ENCODE peak calls at places on chromosomes 11 and 22, in six cellular contexts. F, C, I, H, P and Q are unnamed samples.

GRCh38 chr11:10502770-10503169 is 38.2 kb downstream of the RNF141 start:
- DNase-seq in F (no peak), C (no peak), I (no peak), H (no peak), P (no peak), Q (no peak)

GRCh38 chr11:12963789-12964536 is 45.2 kb upstream of the RASSF10 start:
- DNase-seq in F (peak), C (peak), I (peak), H (no peak), P (no peak), Q (no peak)

GRCh38 chr22:36998620-36999351 is 20.5 kb downstream of the TST start:
- DNase-seq in F (no peak), C (no peak), I (no peak), H (no peak), P (no peak), Q (no peak)

GRCh38 chr11:126135182-126136176 is 72.8 kb upstream of the CDON start:
- DNase-seq in F (no peak), C (no peak), I (no peak), H (no peak), P (no peak), Q (no peak)

GRCh38 chr22:42528591-42529307 is 9.2 kb upstream of the RRP7A start:
- DNase-seq in F (no peak), C (no peak), I (no peak), H (no peak), P (no peak), Q (no peak)

GRCh38 chr22:19430890-19431541 is 517 bp downstream of the HIRA start:
- DNase-seq in F (peak), C (peak), I (peak), H (peak), P (no peak), Q (no peak)

GRCh38 chr11:6353367-6353987 is 33.2 kb upstream of the CAVIN3 start:
- DNase-seq in F (peak), C (peak), I (peak), H (no peak), P (peak), Q (no peak)

GRCh38 chr11:130523609-130524008 is 75.2 kb downstream of the ADAMTS15 start:
- DNase-seq in F (peak), C (peak), I (no peak), H (no peak), P (peak), Q (peak)

GRCh38 chr11:112012877-112013276 is 12.3 kb upstream of the DLAT start:
- DNase-seq in F (peak), C (peak), I (no peak), H (no peak), P (peak), Q (no peak)

GRCh38 chr11:121241300-121242176 is 51.0 kb upstream of the SC5D start:
- DNase-seq in F (no peak), C (no peak), I (peak), H (peak), P (no peak), Q (no peak)

GRCh38 chr22:38712496-38713207 is 6.9 kb downstream of the GTPBP1 start:
- DNase-seq in F (no peak), C (no peak), I (peak), H (no peak), P (no peak), Q (no peak)

DNA sequence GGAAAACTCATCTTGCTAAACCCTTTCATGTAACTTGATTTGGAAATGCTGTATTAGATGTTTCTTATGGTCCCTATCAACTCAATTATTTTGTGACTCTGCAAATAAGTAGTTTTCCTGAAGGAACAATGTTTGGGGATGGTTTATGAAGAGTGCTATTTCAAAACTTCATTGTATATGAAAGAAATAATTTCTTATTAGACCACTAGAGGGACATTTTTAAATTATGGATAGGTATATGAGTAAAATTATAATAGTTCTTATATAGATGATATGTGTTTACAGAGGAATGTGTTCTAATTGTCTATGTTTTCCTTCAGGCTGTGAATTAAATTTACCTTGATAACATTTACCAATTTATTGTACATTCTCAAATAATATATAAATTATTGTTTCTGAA is 509.4 kb upstream of the RAG2 start:
- DNase-seq in F (no peak), C (no peak), I (no peak), H (no peak), P (no peak), Q (no peak)
- TF ChIP-seq CTCF in F (no peak), C (peak), I (no peak), H (no peak), P (no peak), Q (no peak)

GRCh38 chr11:48018561-48019229 is 38.3 kb downstream of the PTPRJ start:
- DNase-seq in F (peak), C (no peak), I (peak), H (no peak), P (no peak), Q (no peak)

GRCh38 chr11:48019597-48019996 is 39.2 kb downstream of the PTPRJ start:
- DNase-seq in F (no peak), C (no peak), I (no peak), H (no peak), P (no peak), Q (no peak)

GRCh38 chr11:48020092-48020755 is 39.9 kb downstream of the PTPRJ start:
- DNase-seq in F (no peak), C (no peak), I (no peak), H (no peak), P (no peak), Q (no peak)

GRCh38 chr11:48017105-48017874 is 36.9 kb downstream of the PTPRJ start:
- DNase-seq in F (no peak), C (no peak), I (no peak), H (no peak), P (no peak), Q (no peak)

GRCh38 chr11:48019230-48019584 is 38.8 kb downstream of the PTPRJ start:
- DNase-seq in F (peak), C (peak), I (peak), H (no peak), P (no peak), Q (no peak)
- H3K4me3 ChIP-seq in F (no peak), C (no peak), I (peak), H (no peak), P (no peak), Q (no peak)

GRCh38 chr22:24090581-24090980 is 79.5 kb downstream of the CABIN1 start:
- DNase-seq in F (no peak), C (no peak), I (no peak), H (no peak), P (no peak), Q (no peak)

GRCh38 chr22:24086310-24086709 is 75.2 kb downstream of the CABIN1 start:
- DNase-seq in F (no peak), C (no peak), I (no peak), H (no peak), P (no peak), Q (no peak)

GRCh38 chr22:24089951-24090350 is 78.8 kb downstream of the CABIN1 start:
- DNase-seq in F (no peak), C (no peak), I (no peak), H (no peak), P (no peak), Q (no peak)

GRCh38 chr22:24087071-24087795 is 76.1 kb downstream of the CABIN1 start:
- DNase-seq in F (no peak), C (no peak), I (no peak), H (no peak), P (no peak), Q (no peak)

DNA sequence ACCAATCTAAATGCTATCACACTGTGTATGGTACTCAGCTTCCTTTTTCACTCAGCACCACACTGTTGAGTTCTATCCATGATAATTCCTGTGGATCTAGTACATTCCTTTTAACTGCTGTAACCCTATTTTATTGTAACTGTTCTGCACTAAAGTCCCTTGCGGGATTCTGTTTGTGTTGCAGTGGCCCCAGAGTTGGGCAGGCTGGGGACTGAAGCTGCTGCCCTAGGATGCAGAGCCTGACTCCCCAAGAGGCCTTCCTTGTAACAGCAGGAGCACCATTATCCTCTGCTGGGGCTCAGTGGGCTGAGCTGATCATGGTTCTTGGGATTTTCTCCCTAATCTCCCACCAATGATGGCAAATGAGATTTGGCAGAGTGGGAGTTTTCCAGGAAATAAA is 77.7 kb downstream of the CABIN1 start:
- DNase-seq in F (peak), C (peak), I (peak), H (no peak), P (no peak), Q (no peak)
- TF ChIP-seq CTCF in F (peak), C (no peak), I (no peak), H (no peak), P (no peak), Q (no peak)

DNA sequence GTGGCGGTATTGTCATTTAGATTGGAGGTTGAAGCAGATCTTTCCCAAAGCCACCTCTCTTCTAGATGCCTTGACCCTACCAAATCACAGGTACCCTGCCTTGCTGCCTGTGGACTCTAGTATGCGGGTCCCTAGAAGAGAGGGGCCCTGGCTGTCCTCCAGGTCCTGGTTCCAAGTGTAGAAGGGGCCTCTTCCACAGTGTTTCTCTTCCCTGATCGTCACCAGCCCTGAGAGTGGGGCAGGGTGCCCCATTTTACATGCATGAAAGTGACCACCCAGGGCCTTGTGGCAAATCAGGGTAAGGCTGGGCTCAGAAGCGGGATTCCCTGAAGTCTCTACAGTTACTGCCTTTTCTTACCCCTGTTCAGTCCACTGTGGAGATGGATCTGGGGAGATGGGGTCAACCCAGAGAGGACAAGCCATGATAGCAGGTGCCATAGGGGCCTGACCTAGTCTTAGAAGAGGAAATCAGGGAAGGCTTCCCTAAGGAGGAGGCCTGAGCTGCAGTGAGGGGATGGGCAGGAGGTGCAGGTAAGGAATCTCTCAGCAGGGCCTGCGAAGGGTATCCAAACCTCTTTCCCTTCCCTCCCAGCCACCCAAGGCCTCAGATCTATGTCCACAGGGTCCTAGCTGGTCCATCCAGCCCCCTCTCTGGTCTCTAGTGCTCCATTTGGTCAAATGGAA is 1.2 kb upstream of the LRRC32 start:
- DNase-seq in F (no peak), C (no peak), I (no peak), H (peak), P (no peak), Q (no peak)
- H3K4me3 ChIP-seq in F (no peak), C (no peak), I (no peak), H (no peak), P (no peak), Q (no peak)

DNA sequence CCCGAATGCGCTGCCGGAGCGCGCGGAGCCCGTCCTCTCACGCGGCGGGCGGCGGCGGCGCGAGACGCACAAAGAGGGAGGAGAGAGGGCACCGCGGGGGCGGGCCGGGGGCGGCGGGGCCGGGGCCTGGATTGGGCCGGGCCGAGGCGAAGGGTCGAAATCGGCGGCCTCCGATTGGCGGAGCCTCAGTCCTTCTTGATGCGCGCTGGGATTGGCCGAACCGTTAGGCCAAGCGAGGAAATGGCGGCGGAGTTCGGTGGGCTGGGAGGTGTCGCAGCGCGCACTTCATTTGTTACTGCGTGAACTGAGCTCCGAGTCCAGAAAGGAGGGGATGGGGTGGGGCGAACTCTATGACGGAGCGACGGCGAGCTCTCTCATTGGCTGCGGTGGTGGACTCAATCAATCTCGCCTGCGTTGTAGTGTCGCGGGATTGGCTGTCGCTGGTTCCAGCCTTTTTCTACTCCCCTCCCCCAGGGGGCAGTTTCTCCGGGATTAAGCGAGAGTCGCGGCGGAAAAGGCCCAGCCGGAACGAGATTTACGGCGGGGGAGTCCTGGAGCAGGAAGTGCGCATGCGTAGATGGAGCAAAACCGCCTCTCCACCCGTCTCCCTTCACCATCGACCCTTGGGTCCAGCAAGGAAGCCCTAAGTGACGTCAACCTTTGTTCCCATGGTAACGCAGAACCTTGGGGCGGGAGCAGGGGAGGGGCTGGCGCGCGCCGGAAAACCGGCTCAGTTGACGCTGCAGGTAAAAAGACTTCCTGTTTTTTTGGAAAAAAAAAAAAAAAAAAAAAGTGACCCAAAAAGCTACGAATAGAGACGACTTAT is at the start of gene SF1:
- DNase-seq in F (peak), C (peak), I (peak), H (peak), P (peak), Q (peak)
- TF ChIP-seq CTCF in F (no peak), C (no peak), I (peak), H (no peak), P (no peak), Q (no peak)